ENCODE peak calls at places on chromosomes 7 and 10, in ten cellular contexts. P, L, X, E, W, C, V, R, Y and K are unnamed samples.

GRCh38 chr7:50729962-50730361 is 52.7 kb downstream of the GRB10 start:
- DNase-seq in L (no peak), W (no peak), E (no peak), V (no peak), X (no peak), Y (no peak), P (no peak), C (no peak), R (no peak), K (no peak)

GRCh38 chr10:33307835-33308234 is 26.6 kb downstream of the NRP1 start:
- DNase-seq in E (no peak), L (no peak), P (no peak), Y (no peak), X (no peak), C (no peak), V (no peak), W (no peak), R (no peak), K (no peak)

GRCh38 chr10:90871279-90871760 is 454 bp upstream of the RPP30 start:
- DNase-seq in R (peak), C (no peak), E (peak), X (peak), W (peak), L (peak), Y (no peak), P (peak), V (no peak), K (no peak)

GRCh38 chr10:59175538-59176240 is 754 bp upstream of the PHYHIPL start:
- DNase-seq in R (peak), E (no peak), X (no peak), V (no peak), L (no peak), W (peak), C (no peak), Y (no peak), P (no peak), K (peak)

GRCh38 chr10:100744136-100744979 is 1.0 kb upstream of the PAX2 start:
- DNase-seq in P (no peak), Y (no peak), W (no peak), L (no peak), E (no peak), R (no peak), C (no peak), X (no peak), V (no peak), K (no peak)

GRCh38 chr10:58963101-58963534 is 213.3 kb upstream of the PHYHIPL start:
- DNase-seq in W (no peak), C (no peak), V (no peak), Y (peak), X (no peak), L (no peak), E (no peak), R (peak), P (no peak), K (no peak)

GRCh38 chr10:119783665-119784027 is 57.8 kb downstream of the INPP5F start:
- DNase-seq in Y (no peak), L (no peak), W (no peak), V (no peak), X (no peak), P (no peak), E (no peak), C (no peak), R (no peak), K (no peak)

GRCh38 chr7:132386249-132386681 is 190.0 kb downstream of the PLXNA4 start:
- DNase-seq in X (no peak), E (peak), P (peak), R (no peak), C (no peak), V (no peak), W (no peak), L (no peak), Y (no peak), K (no peak)

GRCh38 chr7:27155816-27156507 is 513 bp downstream of the HOXA7 start:
- DNase-seq in L (no peak), R (peak), E (peak), W (peak), X (peak), Y (peak), V (no peak), C (peak), P (no peak), K (no peak)

GRCh38 chr10:124035928-124036558 is 57.4 kb downstream of the CHST15 start:
- DNase-seq in V (peak), X (no peak), E (no peak), R (no peak), Y (no peak), W (no peak), L (peak), P (peak), C (peak), K (no peak)

GRCh38 chr10:60650272-60650800 is 127.9 kb upstream of the CDK1 start:
- DNase-seq in X (no peak), W (no peak), E (no peak), C (no peak), L (no peak), Y (peak), V (no peak), P (no peak), R (no peak), K (no peak)

GRCh38 chr10:14032406-14032998 is 298.2 kb downstream of the FRMD4A start:
- DNase-seq in P (peak), Y (no peak), R (peak), V (no peak), W (no peak), C (no peak), L (peak), X (no peak), E (no peak), K (no peak)

GRCh38 chr7:116726149-116726548 is 54.2 kb downstream of the MET start:
- DNase-seq in E (no peak), R (no peak), V (no peak), L (no peak), W (no peak), C (no peak), X (no peak), Y (peak), P (no peak), K (no peak)

GRCh38 chr10:81978238-81978637 is 103.2 kb downstream of the NRG3 start:
- DNase-seq in E (no peak), V (no peak), P (no peak), Y (peak), X (peak), C (no peak), L (no peak), W (peak), R (no peak), K (peak)

GRCh38 chr7:1287629-1288225 is 55.1 kb downstream of the UNCX start:
- DNase-seq in L (no peak), V (no peak), X (no peak), E (no peak), C (no peak), Y (no peak), R (no peak), W (no peak), P (peak), K (no peak)

GRCh38 chr10:8042032-8042863 is 12.2 kb upstream of the GATA3 start:
- DNase-seq in E (no peak), Y (no peak), R (no peak), L (no peak), V (no peak), X (no peak), W (no peak), P (no peak), C (no peak), K (no peak)

GRCh38 chr7:151086802-151087246 is 549 bp downstream of the AGAP3 start:
- DNase-seq in V (no peak), P (peak), W (peak), C (no peak), X (peak), E (no peak), R (no peak), Y (peak), L (no peak), K (no peak)

GRCh38 chr7:130356121-130356759 is 11.6 kb downstream of the CPA5 start:
- DNase-seq in E (peak), P (peak), R (peak), W (peak), Y (peak), L (no peak), X (peak), V (no peak), C (peak), K (peak)

GRCh38 chr7:102175423-102176170 is 111.1 kb upstream of the SH2B2 start:
- DNase-seq in C (no peak), Y (no peak), E (no peak), R (no peak), W (no peak), X (no peak), L (no peak), V (no peak), P (no peak), K (no peak)

GRCh38 chr7:17298840-17299476 is 506 bp downstream of the AHR start:
- DNase-seq in W (peak), C (peak), V (no peak), E (peak), P (peak), L (peak), R (peak), X (no peak), Y (peak), K (peak)

GRCh38 chr10:130109796-130110235 is 814 bp downstream of the C10orf143 start:
- DNase-seq in X (peak), V (peak), C (peak), Y (peak), R (peak), W (peak), E (peak), P (peak), L (peak), K (peak)

GRCh38 chr7:70072220-70072619 is 473.9 kb downstream of the AUTS2 start:
- DNase-seq in Y (no peak), P (no peak), C (no peak), W (no peak), E (no peak), X (peak), L (no peak), V (no peak), R (no peak), K (no peak)

GRCh38 chr10:18060217-18060616 is 80.0 kb upstream of the CACNB2 start:
- DNase-seq in X (peak), P (peak), V (no peak), E (no peak), R (no peak), C (no peak), W (no peak), L (no peak), Y (no peak), K (no peak)

GRCh38 chr7:155066417-155066950 is 3.6 kb upstream of the HTR5A start:
- DNase-seq in C (no peak), Y (peak), X (peak), P (no peak), V (no peak), W (peak), E (peak), R (peak), L (no peak), K (peak)

GRCh38 chr7:152856351-152856750 is 96.8 kb downstream of the ACTR3B start:
- DNase-seq in X (no peak), P (no peak), V (no peak), W (no peak), R (no peak), C (no peak), E (no peak), Y (no peak), L (no peak), K (no peak)

GRCh38 chr10:68897336-68897741 is 3.8 kb upstream of the DDX50 start:
- DNase-seq in V (no peak), W (peak), X (peak), P (no peak), E (peak), Y (peak), R (peak), C (no peak), L (peak), K (peak)

GRCh38 chr10:97037365-97038361 is 148.1 kb downstream of the SLIT1 start:
- DNase-seq in C (peak), E (peak), X (peak), V (no peak), Y (peak), W (peak), R (peak), L (peak), P (peak), K (peak)

GRCh38 chr10:63763744-63764143 is 242.5 kb downstream of the REEP3 start:
- DNase-seq in E (no peak), P (no peak), Y (peak), C (no peak), R (no peak), L (no peak), V (no peak), X (no peak), W (peak), K (peak)

GRCh38 chr10:63760034-63760707 is 239.0 kb downstream of the REEP3 start:
- DNase-seq in W (no peak), R (no peak), L (no peak), P (no peak), E (no peak), Y (no peak), X (no peak), V (no peak), C (no peak), K (no peak)

GRCh38 chr10:63760708-63761047 is 239.5 kb downstream of the REEP3 start:
- DNase-seq in C (no peak), E (no peak), W (no peak), P (no peak), Y (no peak), V (no peak), R (no peak), X (no peak), L (no peak), K (no peak)

GRCh38 chr10:63759335-63759734 is 238.1 kb downstream of the REEP3 start:
- DNase-seq in W (no peak), Y (no peak), L (no peak), V (no peak), X (no peak), P (no peak), E (no peak), R (no peak), C (no peak), K (no peak)

DNA sequence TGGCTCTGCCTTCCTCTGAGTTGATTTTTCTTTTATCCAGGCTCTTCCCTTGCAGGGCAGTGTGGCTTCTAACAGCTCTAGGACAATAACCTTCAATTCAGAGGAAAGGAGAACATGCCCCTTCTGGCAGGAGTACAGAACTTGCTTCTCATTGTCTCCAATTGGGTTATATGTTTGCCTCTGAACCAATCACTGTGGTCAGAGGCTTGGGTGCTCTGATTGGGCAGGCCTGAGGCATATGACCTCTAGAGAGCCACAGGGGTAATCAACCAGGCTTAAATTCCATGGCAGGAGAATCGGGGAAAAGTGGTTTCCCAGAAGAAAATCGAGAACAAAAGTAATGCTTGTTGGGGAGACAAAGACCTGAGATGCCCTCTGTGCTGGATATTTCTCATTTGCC is 240.0 kb downstream of the REEP3 start:
- DNase-seq in X (no peak), C (no peak), V (no peak), E (no peak), L (no peak), R (no peak), Y (no peak), P (no peak), W (no peak), K (no peak)
- H3K27ac ChIP-seq in X (no peak), C (no peak), V (no peak), E (no peak), L (no peak), R (no peak), Y (no peak), P (no peak), W (no peak), K (no peak)

GRCh38 chr10:75246506-75246905 is 10.7 kb upstream of the COMTD1 start:
- DNase-seq in E (no peak), L (no peak), C (no peak), V (no peak), X (no peak), W (no peak), Y (no peak), P (no peak), R (no peak), K (no peak)

GRCh38 chr10:75245354-75246001 is 9.7 kb upstream of the COMTD1 start:
- DNase-seq in P (no peak), C (no peak), X (no peak), L (no peak), E (no peak), Y (peak), W (no peak), R (no peak), V (no peak), K (no peak)

GRCh38 chr10:75244487-75245353 is 9.0 kb upstream of the COMTD1 start:
- DNase-seq in C (no peak), V (no peak), E (peak), P (no peak), X (no peak), W (no peak), L (no peak), R (no peak), Y (peak), K (no peak)

GRCh38 chr10:75240329-75240728 is 4.6 kb upstream of the COMTD1 start:
- DNase-seq in C (no peak), R (no peak), E (no peak), W (no peak), L (no peak), X (no peak), V (no peak), P (no peak), Y (no peak), K (no peak)

DNA sequence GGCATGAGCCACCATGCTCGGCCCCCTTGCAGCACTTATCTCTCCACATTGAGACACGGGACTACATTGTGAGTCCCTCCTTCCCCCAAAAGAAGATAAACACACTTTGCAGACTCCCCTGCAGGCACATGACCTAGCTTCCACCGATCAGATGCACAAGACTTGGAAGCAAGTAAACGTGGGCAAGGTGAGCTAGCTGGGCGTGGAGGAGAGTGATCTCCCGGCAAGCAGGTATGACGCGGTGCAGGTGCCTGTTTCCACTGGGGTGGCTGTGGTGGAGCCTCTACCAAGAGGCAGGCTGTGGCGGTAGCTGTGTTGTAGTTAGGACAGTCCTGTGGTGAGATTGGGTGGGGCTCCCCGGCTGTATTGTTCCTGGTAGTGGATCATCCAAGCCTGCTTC is 7.7 kb upstream of the COMTD1 start:
- DNase-seq in C (no peak), P (no peak), L (no peak), W (no peak), V (no peak), Y (no peak), R (no peak), X (no peak), E (no peak), K (no peak)
- TF ChIP-seq CTCF in C (no peak), P (no peak), L (no peak), W (no peak), V (no peak), Y (no peak), R (no peak), X (no peak), E (no peak), K (no peak)

DNA sequence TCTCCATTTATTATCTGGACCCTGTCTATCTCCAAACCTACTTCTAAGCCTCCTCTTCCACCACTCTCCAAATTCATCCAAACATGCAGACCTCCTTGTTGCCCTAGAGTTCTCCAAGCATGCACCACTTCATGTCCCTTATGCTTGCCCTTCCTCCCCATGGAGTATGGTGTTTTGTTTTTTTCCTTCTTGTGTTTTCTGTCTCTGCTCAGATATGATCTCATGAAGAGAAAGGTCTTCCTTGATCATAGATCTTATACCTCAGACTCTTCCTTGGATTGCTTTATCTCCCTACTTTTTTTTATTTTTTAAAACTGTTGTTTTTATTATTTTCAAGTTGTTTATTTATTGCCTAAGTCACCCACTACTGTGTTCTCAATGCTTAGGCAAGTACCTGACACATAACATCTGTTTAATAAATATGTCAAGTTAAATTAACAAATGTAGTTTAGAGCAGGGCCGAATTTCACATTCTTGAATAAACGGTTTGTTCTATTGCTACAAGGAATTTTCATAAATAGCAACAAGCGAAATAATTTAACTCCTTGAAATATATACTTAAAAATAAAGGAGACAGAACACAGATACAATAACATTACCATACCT is 84.5 kb downstream of the HGF start:
- DNase-seq in Y (peak), X (peak), C (no peak), L (no peak), E (no peak), P (no peak), R (no peak), V (no peak), W (no peak), K (no peak)
- H3K27ac ChIP-seq in Y (peak), X (peak), C (no peak), L (no peak), E (no peak), P (peak), R (no peak), V (peak), W (peak), K (no peak)

GRCh38 chr10:16929067-16929466 is 111.8 kb upstream of the RSU1 start:
- DNase-seq in P (no peak), W (no peak), X (no peak), L (no peak), V (no peak), R (no peak), C (no peak), Y (no peak), E (no peak), K (no peak)

GRCh38 chr10:16930540-16930939 is 113.3 kb upstream of the RSU1 start:
- DNase-seq in W (no peak), X (no peak), P (no peak), L (no peak), C (no peak), R (no peak), Y (no peak), E (no peak), V (no peak), K (no peak)

GRCh38 chr10:16931919-16932318 is 114.7 kb upstream of the RSU1 start:
- DNase-seq in P (no peak), E (no peak), Y (no peak), X (no peak), W (no peak), V (no peak), C (no peak), L (no peak), R (no peak), K (no peak)

DNA sequence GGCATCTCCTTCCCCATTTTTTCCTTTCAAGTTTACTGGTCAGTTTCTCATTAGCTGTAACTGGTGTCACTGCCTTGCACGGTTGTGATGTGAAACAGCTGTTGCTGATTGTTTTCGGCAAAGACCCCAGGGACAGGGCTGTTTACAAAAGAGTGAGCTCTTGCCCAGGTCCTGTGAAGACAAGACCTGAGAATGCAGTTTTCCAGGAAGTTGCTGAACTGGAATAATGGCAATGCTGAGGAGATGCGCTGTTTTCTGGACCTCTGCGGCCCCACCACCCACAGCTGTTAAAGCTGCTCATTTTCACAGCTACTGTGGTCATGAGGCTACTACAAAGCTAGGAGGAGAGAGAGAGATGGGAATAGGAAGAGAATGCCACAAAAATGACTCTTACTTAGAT is 116.6 kb upstream of the RSU1 start:
- DNase-seq in V (no peak), E (no peak), L (no peak), W (no peak), Y (no peak), X (no peak), R (no peak), P (no peak), C (no peak), K (no peak)
- TF ChIP-seq CTCF in V (no peak), E (no peak), L (no peak), W (no peak), Y (no peak), X (no peak), R (no peak), P (no peak), C (no peak), K (no peak)

GRCh38 chr7:41261081-41261480 is 441.8 kb downstream of the INHBA start:
- DNase-seq in W (no peak), L (no peak), Y (no peak), X (no peak), C (no peak), R (no peak), E (no peak), V (no peak), P (no peak), K (no peak)
- H3K27ac ChIP-seq in W (no peak), L (no peak), Y (no peak), X (no peak), C (no peak), R (no peak), E (no peak), V (no peak), P (no peak), K (no peak)

DNA sequence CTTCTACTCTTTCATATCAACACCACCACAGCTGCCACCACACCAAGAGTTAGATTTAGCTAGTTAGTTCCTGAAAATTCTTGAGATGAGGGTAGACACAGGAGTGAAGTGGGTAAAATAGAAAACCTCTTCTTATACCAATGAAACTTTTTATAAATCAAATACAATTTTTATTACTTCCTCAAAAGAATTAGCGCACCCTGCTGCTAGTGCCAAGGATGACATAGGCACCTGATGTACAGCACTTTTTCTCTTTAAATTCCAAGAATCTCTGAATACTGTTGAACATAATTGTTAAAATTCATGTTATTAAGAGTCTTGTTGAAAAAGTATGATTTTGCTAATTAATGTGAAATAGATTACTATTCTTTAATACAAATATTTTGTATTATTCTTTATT is 11.4 kb downstream of the ZWINT start:
- DNase-seq in E (no peak), L (no peak), P (no peak), V (no peak), W (no peak), X (no peak), R (no peak), Y (peak), C (no peak), K (peak)
- TF ChIP-seq CTCF in E (no peak), L (no peak), P (no peak), V (no peak), W (peak), X (no peak), R (peak), Y (peak), C (no peak), K (no peak)